ENCODE peak calls at places on chromosomes 6 and 20, in nine cellular contexts. J, X, H, U, Z, B, A, D and M are unnamed samples.

GRCh38 chr6:155146205-155146604 is 117.6 kb upstream of the CLDN20 start:
- DNase-seq in J (no peak), X (no peak), H (no peak), U (no peak), Z (no peak), B (no peak), A (no peak), D (no peak), M (no peak)

GRCh38 chr20:52193886-52194545 is 2.4 kb upstream of the ZFP64 start:
- DNase-seq in J (no peak), X (no peak), H (no peak), U (no peak), Z (peak), B (no peak), A (no peak), D (peak), M (no peak)

GRCh38 chr6:89042664-89043063 is 37.9 kb upstream of the PNRC1 start:
- DNase-seq in J (no peak), X (no peak), H (no peak), U (no peak), Z (no peak), B (no peak), A (no peak), D (no peak), M (no peak)

GRCh38 chr6:43629104-43629504 is at the start of gene GTPBP2:
- DNase-seq in J (peak), X (peak), H (peak), U (peak), Z (peak), B (peak), A (peak), D (peak), M (peak)

GRCh38 chr6:399785-400517 is 8.4 kb downstream of the IRF4 start:
- DNase-seq in J (no peak), X (no peak), H (no peak), U (no peak), Z (no peak), B (no peak), A (no peak), D (no peak), M (no peak)

GRCh38 chr6:168061269-168062210 is 17.5 kb downstream of the FRMD1 start:
- DNase-seq in J (no peak), X (no peak), H (no peak), U (no peak), Z (peak), B (no peak), A (no peak), D (peak), M (no peak)

GRCh38 chr6:116491610-116492330 is 19.7 kb upstream of the CALHM5 start:
- DNase-seq in J (no peak), X (no peak), H (no peak), U (no peak), Z (no peak), B (no peak), A (no peak), D (no peak), M (no peak)

GRCh38 chr6:106547961-106548453 is 81.3 kb downstream of the RTN4IP1 start:
- DNase-seq in J (peak), X (no peak), H (peak), U (no peak), Z (peak), B (no peak), A (peak), D (peak), M (peak)

GRCh38 chr6:167325766-167326165 is 880 bp downstream of the TTLL2 start:
- DNase-seq in J (no peak), X (no peak), H (no peak), U (no peak), Z (no peak), B (no peak), A (no peak), D (no peak), M (no peak)

GRCh38 chr20:23305098-23305497 is 45.5 kb upstream of the NXT1 start:
- DNase-seq in J (no peak), X (no peak), H (peak), U (no peak), Z (no peak), B (no peak), A (peak), D (no peak), M (no peak)

GRCh38 chr6:747006-747405 is 54.1 kb upstream of the EXOC2 start:
- DNase-seq in J (no peak), X (no peak), H (no peak), U (no peak), Z (no peak), B (no peak), A (no peak), D (no peak), M (no peak)

GRCh38 chr6:81988871-81989270 is 236.4 kb upstream of the TENT5A start:
- DNase-seq in J (no peak), X (no peak), H (no peak), U (no peak), Z (no peak), B (no peak), A (no peak), D (no peak), M (no peak)

GRCh38 chr20:13771853-13772453 is 12.8 kb downstream of the ESF1 start:
- DNase-seq in J (no peak), X (no peak), H (peak), U (no peak), Z (no peak), B (no peak), A (peak), D (peak), M (no peak)

GRCh38 chr6:99614430-99615161 is 8.0 kb downstream of the PRDM13 start:
- DNase-seq in J (no peak), X (no peak), H (no peak), U (no peak), Z (no peak), B (peak), A (no peak), D (no peak), M (no peak)
- TF ChIP-seq CTCF in J (no peak), X (no peak), H (no peak), U (peak), Z (no peak), B (no peak), A (no peak), D (no peak), M (no peak)

GRCh38 chr20:37342231-37343177 is 3.4 kb upstream of the SRC start:
- DNase-seq in J (no peak), X (no peak), H (no peak), U (no peak), Z (no peak), B (no peak), A (no peak), D (no peak), M (no peak)
- TF ChIP-seq CTCF in J (no peak), X (no peak), H (no peak), U (no peak), Z (no peak), B (no peak), A (no peak), D (peak), M (no peak)

GRCh38 chr20:5433352-5433751 is 116.6 kb upstream of the PROKR2 start:
- DNase-seq in J (no peak), X (no peak), H (no peak), U (no peak), Z (no peak), B (no peak), A (no peak), D (no peak), M (no peak)

GRCh38 chr20:5426026-5426425 is 109.3 kb upstream of the PROKR2 start:
- DNase-seq in J (no peak), X (no peak), H (no peak), U (no peak), Z (no peak), B (no peak), A (no peak), D (no peak), M (no peak)

GRCh38 chr20:5432030-5432429 is 115.3 kb upstream of the PROKR2 start:
- DNase-seq in J (no peak), X (no peak), H (no peak), U (no peak), Z (no peak), B (no peak), A (no peak), D (no peak), M (no peak)

GRCh38 chr20:5434116-5434515 is 117.4 kb upstream of the PROKR2 start:
- DNase-seq in J (no peak), X (no peak), H (no peak), U (no peak), Z (no peak), B (no peak), A (no peak), D (no peak), M (no peak)

GRCh38 chr20:5430670-5431069 is 113.9 kb upstream of the PROKR2 start:
- DNase-seq in J (no peak), X (no peak), H (no peak), U (no peak), Z (no peak), B (no peak), A (no peak), D (no peak), M (no peak)
- TF ChIP-seq CTCF in J (no peak), X (no peak), H (no peak), U (no peak), Z (no peak), B (no peak), A (no peak), D (no peak), M (no peak)

DNA sequence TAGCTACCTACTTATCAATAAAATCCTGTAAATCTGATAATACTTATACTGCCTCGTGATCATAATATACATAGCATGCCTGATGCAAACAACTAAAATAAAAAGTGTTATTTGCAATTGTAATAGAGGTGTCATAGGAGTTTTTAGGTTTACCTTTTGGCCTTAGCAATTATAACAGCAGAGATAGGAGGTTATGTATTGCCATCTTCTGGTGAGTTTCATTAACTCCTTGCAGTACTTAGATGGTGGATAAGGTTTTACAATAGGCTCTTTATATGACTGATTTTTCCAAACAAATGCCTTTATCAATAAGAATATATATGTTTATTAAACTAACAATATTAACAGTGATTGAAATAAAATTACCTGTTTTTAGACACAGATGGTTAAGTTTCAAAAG is 27.8 kb upstream of the MYCT1 start:
- DNase-seq in J (no peak), X (no peak), H (peak), U (no peak), Z (no peak), B (no peak), A (peak), D (peak), M (peak)
- TF ChIP-seq CTCF in J (peak), X (peak), H (no peak), U (no peak), Z (peak), B (peak), A (peak), D (peak), M (no peak)

GRCh38 chr6:130923350-130923749 is 96.1 kb downstream of the SMLR1 start:
- DNase-seq in J (no peak), X (no peak), H (no peak), U (no peak), Z (no peak), B (no peak), A (no peak), D (no peak), M (no peak)

GRCh38 chr6:130922922-130923321 is 95.7 kb downstream of the SMLR1 start:
- DNase-seq in J (no peak), X (no peak), H (no peak), U (no peak), Z (no peak), B (no peak), A (no peak), D (no peak), M (no peak)

DNA sequence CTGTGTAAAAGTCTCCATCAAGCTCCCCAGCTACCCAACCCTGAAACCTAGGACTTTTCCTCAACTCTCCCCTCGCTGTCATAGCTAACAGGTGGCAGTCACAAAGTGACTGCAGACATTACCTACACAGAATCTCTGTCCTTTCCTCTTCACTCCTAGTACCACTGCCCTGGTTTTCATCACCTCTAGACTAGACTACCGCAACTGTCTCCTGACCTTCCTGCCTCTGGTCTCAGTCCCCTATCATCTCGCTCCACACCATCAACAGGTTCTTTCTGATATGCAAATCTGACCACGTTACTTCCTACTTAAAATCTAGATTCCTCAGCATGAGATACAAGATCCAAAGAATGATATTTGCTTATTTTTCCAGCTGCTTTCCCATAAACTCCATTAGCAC is 93.8 kb downstream of the SMLR1 start:
- DNase-seq in J (no peak), X (no peak), H (no peak), U (no peak), Z (no peak), B (no peak), A (no peak), D (no peak), M (no peak)
- TF ChIP-seq CTCF in J (no peak), X (no peak), H (no peak), U (no peak), Z (no peak), B (no peak), A (no peak), D (no peak), M (no peak)

DNA sequence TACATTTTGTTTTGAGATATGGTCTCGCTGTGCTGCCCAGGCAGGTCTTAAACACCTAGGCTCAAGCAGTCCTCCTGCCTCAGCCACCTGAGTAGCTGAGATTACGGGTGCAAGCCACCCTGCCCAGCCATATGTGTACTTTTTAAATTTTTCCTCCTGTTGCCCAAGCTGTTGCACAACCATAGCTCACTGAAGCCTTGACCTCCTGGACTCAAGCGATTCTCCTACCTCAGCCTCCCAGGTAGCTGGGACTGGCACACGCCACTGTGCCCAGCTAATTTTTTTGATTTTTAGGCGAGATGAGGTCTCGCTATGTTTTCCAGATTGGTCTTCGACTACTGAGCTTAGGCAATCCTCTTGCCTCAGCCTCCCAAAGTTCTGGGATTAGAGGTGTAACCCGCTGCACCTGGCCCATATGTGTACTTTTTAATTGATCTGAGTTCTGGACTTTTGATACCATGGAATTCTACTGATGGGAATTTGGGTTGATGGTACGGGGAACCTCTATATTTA is 44.9 kb downstream of the ITCH start:
- DNase-seq in J (no peak), X (no peak), H (no peak), U (no peak), Z (no peak), B (no peak), A (no peak), D (no peak), M (no peak)
- TF ChIP-seq CTCF in J (no peak), X (no peak), H (no peak), U (no peak), Z (no peak), B (no peak), A (no peak), D (no peak), M (no peak)